ENCODE peak calls at places on chromosomes 16 and 17, in seven cellular contexts. K, L, G, B, A, P and R are unnamed samples.

GRCh38 chr17:16463341-16464000 is 28.5 kb downstream of the LRRC75A start:
- DNase-seq in K (peak; percentile 73), L (peak; percentile 59), G (peak; percentile 55), B (no peak), A (no peak), P (peak; percentile 85), R (no peak)

GRCh38 chr16:56824335-56824734 is 40.7 kb upstream of the SLC12A3 start:
- DNase-seq in K (no peak), L (no peak), G (no peak), B (no peak), A (no peak), P (no peak), R (peak; percentile 27)

GRCh38 chr16:57626420-57627170 is 1.8 kb upstream of the ADGRG1 start:
- DNase-seq in K (no peak), L (no peak), G (no peak), B (no peak), A (no peak), P (peak; percentile 47), R (no peak)

GRCh38 chr17:78159575-78160158 is 8.7 kb upstream of the SYNGR2 start:
- DNase-seq in K (no peak), L (peak; percentile 64), G (peak; percentile 23), B (no peak), A (no peak), P (no peak), R (peak; percentile 48)

GRCh38 chr17:50314456-50315011 is 31.4 kb upstream of the XYLT2 start:
- DNase-seq in K (no peak), L (no peak), G (no peak), B (no peak), A (no peak), P (peak; percentile 29), R (no peak)

GRCh38 chr17:2259769-2260536 is 43.6 kb downstream of the SMG6 start:
- DNase-seq in K (peak; percentile 24), L (no peak), G (peak; percentile 45), B (no peak), A (no peak), P (no peak), R (peak; percentile 54)

GRCh38 chr16:734981-735881 is 5.6 kb downstream of the CIAO3 start:
- DNase-seq in K (no peak), L (no peak), G (no peak), B (no peak), A (no peak), P (peak; percentile 73), R (no peak)

GRCh38 chr17:63249256-63250006 is 196.7 kb downstream of the CYB561 start:
- DNase-seq in K (no peak), L (peak; percentile 63), G (peak; percentile 67), B (no peak), A (no peak), P (no peak), R (peak; percentile 32)

GRCh38 chr17:28252436-28252835 is 66.6 kb upstream of the TMEM97 start:
- DNase-seq in K (no peak), L (peak; percentile 39), G (peak; percentile 31), B (no peak), A (no peak), P (no peak), R (peak; percentile 11)

GRCh38 chr16:67100569-67101300 is 9.0 kb upstream of the PHAF1 start:
- DNase-seq in K (peak; percentile 30), L (peak; percentile 70), G (peak; percentile 63), B (no peak), A (no peak), P (no peak), R (peak; percentile 65)

GRCh38 chr16:18958621-18959578 is 24.8 kb upstream of the TMC7 start:
- DNase-seq in K (peak; percentile 33), L (no peak), G (peak; percentile 33), B (no peak), A (no peak), P (no peak), R (peak; percentile 7)

GRCh38 chr17:45293413-45294211 is 23.2 kb downstream of the MAP3K14 start:
- DNase-seq in K (peak; percentile 87), L (peak; percentile 96), G (peak; percentile 89), B (peak; percentile 82), A (peak; percentile 92), P (peak; percentile 82), R (peak; percentile 91)

GRCh38 chr16:20906225-20906870 is 5.8 kb downstream of the LYRM1 start:
- DNase-seq in K (no peak), L (peak; percentile 93), G (peak; percentile 97), B (no peak), A (no peak), P (no peak), R (peak; percentile 88)

GRCh38 chr17:42559076-42559475 is 2.9 kb upstream of the COASY start:
- DNase-seq in K (no peak), L (no peak), G (no peak), B (no peak), A (no peak), P (no peak), R (no peak)

GRCh38 chr17:19327039-19327776 is 35.3 kb downstream of the B9D1 start:
- DNase-seq in K (no peak), L (peak; percentile 58), G (peak; percentile 86), B (no peak), A (no peak), P (no peak), R (peak; percentile 88)

DNA sequence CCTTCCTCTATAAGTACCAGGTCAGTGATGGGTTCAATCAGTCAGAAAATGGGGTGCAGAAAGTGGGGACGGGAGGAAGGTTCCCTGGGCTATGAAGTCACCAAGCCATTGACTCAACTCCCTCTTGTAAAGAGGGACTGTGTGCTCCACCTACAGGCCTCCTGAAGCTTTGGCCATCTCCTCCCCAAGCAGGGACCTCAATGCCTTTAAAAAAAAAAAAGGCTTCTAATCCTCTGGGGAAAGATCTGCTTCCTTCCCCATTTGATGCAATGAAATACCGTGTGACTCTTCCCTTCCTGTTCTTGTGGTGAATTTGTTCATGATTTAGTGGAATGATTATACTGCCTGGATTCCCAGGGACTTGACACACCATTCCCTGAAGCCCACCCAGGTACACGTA is 30.8 kb downstream of the VWA3A start:
- DNase-seq in K (no peak), L (no peak), G (no peak), B (no peak), A (no peak), P (no peak), R (no peak)
- TF ChIP-seq CTCF in K (no peak), L (no peak), G (no peak), B (no peak), A (no peak), P (no peak), R (no peak)

GRCh38 chr17:55652825-55653224 is 69.8 kb downstream of the TMEM100 start:
- DNase-seq in K (no peak), L (no peak), G (no peak), B (no peak), A (no peak), P (no peak), R (no peak)
- TF ChIP-seq CTCF in K (no peak), L (no peak), G (no peak), B (no peak), A (no peak), P (no peak), R (no peak)

GRCh38 chr16:85334718-85335583 is 222.7 kb upstream of the CIBAR2 start:
- DNase-seq in K (peak; percentile 84), L (no peak), G (no peak), B (no peak), A (no peak), P (no peak), R (no peak)

GRCh38 chr16:85335584-85336492 is 223.6 kb upstream of the CIBAR2 start:
- DNase-seq in K (peak; percentile 76), L (peak; percentile 42), G (no peak), B (no peak), A (no peak), P (no peak), R (peak; percentile 27)

GRCh38 chr16:85333337-85333736 is 221.1 kb upstream of the CIBAR2 start:
- DNase-seq in K (no peak), L (no peak), G (no peak), B (no peak), A (no peak), P (no peak), R (no peak)

GRCh38 chr16:85332175-85332574 is 219.9 kb upstream of the CIBAR2 start:
- DNase-seq in K (no peak), L (no peak), G (no peak), B (no peak), A (no peak), P (no peak), R (no peak)

GRCh38 chr16:85333744-85334640 is 221.7 kb upstream of the CIBAR2 start:
- DNase-seq in K (no peak), L (no peak), G (no peak), B (no peak), A (no peak), P (no peak), R (no peak)
- TF ChIP-seq CTCF in K (no peak), L (no peak), G (no peak), B (no peak), A (no peak), P (no peak), R (no peak)

GRCh38 chr17:57606111-57606875 is 138.8 kb downstream of the CCDC182 start:
- DNase-seq in K (no peak), L (no peak), G (no peak), B (no peak), A (no peak), P (no peak), R (no peak)

GRCh38 chr17:57605734-57606105 is 139.4 kb downstream of the CCDC182 start:
- DNase-seq in K (no peak), L (no peak), G (no peak), B (no peak), A (no peak), P (no peak), R (no peak)

GRCh38 chr17:57603541-57603940 is 141.6 kb downstream of the CCDC182 start:
- DNase-seq in K (no peak), L (no peak), G (no peak), B (no peak), A (no peak), P (no peak), R (no peak)

GRCh38 chr17:57603978-57604377 is 141.1 kb downstream of the CCDC182 start:
- DNase-seq in K (no peak), L (no peak), G (no peak), B (no peak), A (no peak), P (peak; percentile 86), R (no peak)

GRCh38 chr17:57604771-57605733 is 140.0 kb downstream of the CCDC182 start:
- DNase-seq in K (peak; percentile 74), L (peak; percentile 74), G (peak; percentile 51), B (no peak), A (no peak), P (peak; percentile 90), R (peak; percentile 49)
- TF ChIP-seq CTCF in K (no peak), L (peak; percentile 2), G (no peak), B (no peak), A (no peak), P (no peak), R (no peak)

DNA sequence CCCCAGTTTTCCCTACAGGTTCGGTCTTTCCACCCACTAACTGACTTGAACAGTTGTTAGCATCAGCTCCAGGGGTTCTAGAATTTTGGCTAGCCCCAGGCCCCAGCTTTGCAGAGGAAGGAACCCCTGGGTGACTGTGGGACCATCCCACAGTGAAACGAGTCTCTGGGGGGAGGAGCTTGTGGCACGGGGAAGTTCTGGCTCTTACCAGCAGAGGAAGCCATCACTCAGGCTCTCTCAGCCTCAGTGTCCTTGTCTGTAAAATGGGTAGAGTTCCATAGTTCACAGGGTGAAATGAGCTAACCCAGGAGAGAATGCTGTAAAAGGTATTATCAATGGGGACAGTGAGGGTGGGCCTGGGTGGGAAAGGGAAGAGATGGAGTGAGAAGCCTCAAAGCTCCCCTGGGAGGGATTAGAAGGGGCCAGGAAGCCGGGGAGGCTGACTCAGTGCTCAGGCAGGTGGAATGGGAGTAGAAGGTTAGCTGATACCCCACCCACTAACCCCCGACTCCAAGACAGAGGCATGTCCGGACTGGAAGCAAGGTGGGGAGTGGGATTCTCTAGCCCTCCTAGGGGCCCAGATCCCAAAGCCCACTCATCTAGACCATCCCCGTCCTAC is 30.9 kb upstream of the CDC42EP4 start:
- DNase-seq in K (no peak), L (no peak), G (peak; percentile 71), B (no peak), A (no peak), P (no peak), R (no peak)
- TF ChIP-seq CTCF in K (no peak), L (no peak), G (peak; percentile 29), B (no peak), A (no peak), P (no peak), R (no peak)